ENCODE peak calls at places on chromosomes 6 and 20, in nine cellular contexts. O, R, C, V, H, Q, P, N and I are unnamed samples.
A peak's percentile ranks its signal among the peaks of the same experiment; 100 is the strongest.

GRCh38 chr6:119446623-119447008 is 97.1 kb upstream of the MAN1A1 start:
- DNase-seq in V (no peak), R (no peak), N (no peak), O (no peak), H (no peak), C (peak; percentile 75), P (no peak), Q (no peak), I (peak; percentile 96)

GRCh38 chr6:4961322-4962168 is 42.3 kb downstream of the RPP40 start:
- DNase-seq in Q (no peak), C (no peak), P (no peak), R (no peak), V (no peak), H (no peak), N (no peak), O (no peak), I (no peak)

GRCh38 chr6:900716-901605 is 208.0 kb upstream of the EXOC2 start:
- DNase-seq in C (no peak), R (no peak), Q (no peak), O (no peak), V (no peak), P (no peak), N (no peak), H (no peak), I (no peak)

GRCh38 chr6:162621246-162621645 is 106.3 kb downstream of the PRKN start:
- DNase-seq in N (no peak), H (no peak), Q (no peak), C (peak; percentile 73), O (no peak), P (peak; percentile 0), R (no peak), V (no peak), I (peak; percentile 62)

GRCh38 chr6:120735641-120736040 is 598.6 kb downstream of the TBC1D32 start:
- DNase-seq in C (no peak), H (no peak), Q (peak; percentile 33), P (no peak), R (no peak), O (no peak), N (no peak), V (no peak), I (peak; percentile 16)

GRCh38 chr6:38068854-38069253 is 249.3 kb downstream of the ZFAND3 start:
- DNase-seq in O (no peak), V (no peak), C (peak; percentile 32), N (no peak), Q (no peak), H (no peak), P (no peak), R (peak; percentile 41), I (no peak)

GRCh38 chr6:79040083-79040482 is 38.0 kb downstream of the PHIP start:
- DNase-seq in Q (no peak), N (no peak), R (peak; percentile 4), C (no peak), P (no peak), V (no peak), O (no peak), H (no peak), I (no peak)

GRCh38 chr6:43972915-43973304 is 154.3 kb downstream of the MRPL14 start:
- DNase-seq in V (no peak), O (peak; percentile 75), C (peak; percentile 93), R (peak; percentile 47), H (peak; percentile 84), P (no peak), N (peak; percentile 87), Q (no peak), I (no peak)

GRCh38 chr20:3606021-3606420 is 57.2 kb downstream of the GFRA4 start:
- DNase-seq in N (no peak), C (no peak), Q (no peak), P (no peak), V (no peak), O (no peak), H (no peak), R (no peak), I (no peak)

GRCh38 chr6:99995916-99996315 is 1.9 kb upstream of the MCHR2 start:
- DNase-seq in P (no peak), O (no peak), H (no peak), Q (no peak), V (no peak), C (no peak), R (no peak), N (no peak), I (no peak)

GRCh38 chr6:88666906-88667305 is 296.5 kb downstream of the RNGTT start:
- DNase-seq in P (no peak), N (no peak), R (no peak), H (no peak), Q (no peak), V (no peak), C (no peak), O (no peak), I (no peak)
- H3K9me3 ChIP-seq in P (no peaks in the 10 kb centered on the region), N (no peaks in the 10 kb centered on the region), R (peaks cover 19% of the 10 kb centered on the region), H (peaks cover 46% of the 10 kb centered on the region), Q (peaks cover 4% of the 10 kb centered on the region), V (peaks cover 28% of the 10 kb centered on the region), C (peaks cover 12% of the 10 kb centered on the region), O (no peaks in the 10 kb centered on the region), I (no peaks in the 10 kb centered on the region)

DNA sequence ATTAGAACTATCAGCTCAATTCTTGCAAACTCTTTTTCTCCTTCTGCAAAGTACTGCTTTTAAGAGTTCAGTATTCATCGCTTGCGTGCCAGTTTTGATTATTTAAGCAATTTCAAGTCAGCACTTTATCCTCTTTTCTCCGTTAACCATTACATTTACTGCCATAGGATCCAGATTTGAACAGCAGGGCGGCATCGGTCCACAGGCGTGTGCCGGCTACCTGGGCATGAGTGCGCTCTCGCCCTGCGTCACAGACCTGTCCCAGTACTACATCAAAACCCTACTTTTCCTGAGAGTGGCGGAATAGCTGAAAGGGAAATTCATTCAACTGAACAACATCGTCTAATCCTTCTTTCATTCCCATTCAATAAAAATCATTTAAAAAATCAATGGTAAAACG is 53.4 kb downstream of the MYLK4 start:
- DNase-seq in H (no peak), N (no peak), Q (no peak), O (no peak), V (no peak), R (no peak), C (no peak), P (no peak), I (no peak)
- TF ChIP-seq CTCF in H (no peak), N (no peak), Q (peak; percentile 1), O (no peak), V (peak; percentile 42), R (peak; percentile 35), C (no peak), P (no peak), I (no peak)

GRCh38 chr6:154515808-154516207 is 5.3 kb upstream of the CNKSR3 start:
- DNase-seq in Q (no peak), V (no peak), R (peak; percentile 24), N (no peak), H (no peak), C (no peak), P (no peak), O (no peak), I (no peak)

GRCh38 chr6:154513601-154514320 is 3.3 kb upstream of the CNKSR3 start:
- DNase-seq in P (no peak), R (no peak), N (no peak), C (no peak), V (no peak), H (no peak), Q (no peak), O (no peak), I (no peak)

GRCh38 chr6:154518386-154518785 is 7.9 kb upstream of the CNKSR3 start:
- DNase-seq in N (no peak), V (no peak), O (no peak), Q (no peak), R (no peak), C (no peak), H (no peak), P (no peak), I (no peak)

GRCh38 chr6:154514481-154514880 is 4.0 kb upstream of the CNKSR3 start:
- DNase-seq in N (no peak), H (no peak), O (no peak), P (no peak), C (no peak), R (peak; percentile 63), Q (no peak), V (no peak), I (no peak)

GRCh38 chr6:154516276-154516675 is 5.8 kb upstream of the CNKSR3 start:
- DNase-seq in H (no peak), N (no peak), V (no peak), P (no peak), C (no peak), Q (no peak), R (no peak), O (no peak), I (no peak)
- H3K9me3 ChIP-seq in H (peaks cover under 1% of the 10 kb centered on the region), N (no peaks in the 10 kb centered on the region), V (no peaks in the 10 kb centered on the region), P (no peaks in the 10 kb centered on the region), C (no peaks in the 10 kb centered on the region), Q (no peaks in the 10 kb centered on the region), R (no peaks in the 10 kb centered on the region), O (no peaks in the 10 kb centered on the region), I (no peaks in the 10 kb centered on the region)

GRCh38 chr6:152117156-152118129 is 310.0 kb downstream of the ESR1 start:
- DNase-seq in P (no peak), V (no peak), N (no peak), O (no peak), H (no peak), Q (no peak), C (no peak), R (no peak), I (no peak)

GRCh38 chr6:152118224-152118623 is 310.7 kb downstream of the ESR1 start:
- DNase-seq in O (no peak), H (no peak), Q (no peak), N (no peak), R (no peak), C (no peak), P (no peak), V (no peak), I (no peak)

GRCh38 chr6:152121910-152122309 is 314.4 kb downstream of the ESR1 start:
- DNase-seq in H (no peak), N (no peak), C (no peak), P (no peak), O (no peak), Q (no peak), R (no peak), V (no peak), I (no peak)

GRCh38 chr6:152122434-152122833 is 315.0 kb downstream of the ESR1 start:
- DNase-seq in Q (no peak), R (no peak), V (no peak), P (no peak), C (no peak), O (no peak), N (no peak), H (no peak), I (no peak)

GRCh38 chr6:152118678-152119077 is 311.2 kb downstream of the ESR1 start:
- DNase-seq in H (no peak), O (no peak), Q (no peak), N (no peak), P (no peak), R (peak; percentile 5), C (no peak), V (no peak), I (no peak)
- TF ChIP-seq CTCF in H (peak; percentile 22), O (no peak), Q (peak; percentile 32), N (no peak), P (no peak), R (peak; percentile 12), C (no peak), V (no peak), I (no peak)

DNA sequence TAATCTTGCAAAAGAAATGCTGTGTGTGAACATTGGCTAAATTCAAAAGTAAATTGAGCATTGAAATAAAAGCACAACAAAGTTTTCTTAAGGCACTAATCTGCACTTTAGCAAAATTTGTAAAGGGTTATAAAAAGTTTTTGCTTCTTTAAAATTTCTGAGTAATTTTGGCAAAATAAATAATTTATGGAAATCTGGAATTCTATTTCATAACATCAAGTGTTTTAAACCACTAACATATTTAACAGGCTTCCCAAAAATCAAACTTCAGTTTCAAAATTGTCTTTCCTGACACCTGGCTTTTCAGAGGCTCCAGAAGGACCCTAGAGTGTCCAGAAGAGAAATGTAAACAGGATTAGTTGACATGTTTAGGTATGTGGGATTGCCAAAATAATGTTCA is 4.5 kb upstream of the RNGTT start:
- DNase-seq in H (no peak), R (no peak), Q (no peak), N (no peak), O (no peak), V (no peak), C (no peak), P (no peak), I (no peak)
- H3K9me3 ChIP-seq in H (peaks cover 29% of the 10 kb centered on the region), R (peaks cover 8% of the 10 kb centered on the region), Q (no peaks in the 10 kb centered on the region), N (no peaks in the 10 kb centered on the region), O (no peaks in the 10 kb centered on the region), V (no peaks in the 10 kb centered on the region), C (peaks cover 9% of the 10 kb centered on the region), P (peaks cover 4% of the 10 kb centered on the region), I (peaks cover 6% of the 10 kb centered on the region)